ENCODE peak calls at places on chromosomes 3 and 15, in ten cellular contexts. W, S, U, V, F, A, R, Q, J and N are unnamed samples.

GRCh38 chr3:127185268-127185667 is 7.7 kb upstream of the PRR23E start:
- DNase-seq in W (no peak), S (no peak), U (no peak), V (no peak), F (no peak), A (no peak), R (no peak), Q (no peak), J (no peak), N (no peak)

GRCh38 chr15:23570466-23570865 is 5.0 kb downstream of the MKRN3 start:
- DNase-seq in W (no peak), S (no peak), U (no peak), V (no peak), F (no peak), A (no peak), R (no peak), Q (no peak), J (no peak), N (no peak)

GRCh38 chr3:128383316-128384235 is 83.1 kb downstream of the DNAJB8 start:
- DNase-seq in W (no peak), S (no peak), U (no peak), V (peak; percentile 88), F (no peak), A (peak; percentile 72), R (peak; percentile 57), Q (peak; percentile 86), J (no peak), N (no peak)

GRCh38 chr3:124292329-124292728 is 300.4 kb upstream of the ROPN1 start:
- DNase-seq in W (no peak), S (no peak), U (no peak), V (no peak), F (no peak), A (no peak), R (no peak), Q (no peak), J (no peak), N (no peak)

GRCh38 chr3:190001426-190001825 is 119.3 kb downstream of the P3H2 start:
- DNase-seq in W (no peak), S (no peak), U (no peak), V (no peak), F (no peak), A (no peak), R (peak; percentile 51), Q (no peak), J (no peak), N (no peak)

GRCh38 chr3:31858439-31858838 is 122.6 kb downstream of the OSBPL10 start:
- DNase-seq in W (no peak), S (no peak), U (peak; percentile 39), V (no peak), F (no peak), A (no peak), R (no peak), Q (no peak), J (no peak), N (no peak)

GRCh38 chr3:194141415-194142155 is 5.6 kb downstream of the HES1 start:
- DNase-seq in W (no peak), S (peak; percentile 68), U (peak; percentile 75), V (peak; percentile 97), F (peak; percentile 87), A (peak; percentile 96), R (peak; percentile 93), Q (peak; percentile 95), J (peak; percentile 84), N (no peak)

GRCh38 chr3:186842426-186843038 is at the start of gene ADIPOQ:
- DNase-seq in W (no peak), S (no peak), U (no peak), V (no peak), F (no peak), A (no peak), R (no peak), Q (no peak), J (no peak), N (no peak)

GRCh38 chr15:74044267-74045110 is 37.9 kb downstream of the GOLGA6A start:
- DNase-seq in W (no peak), S (no peak), U (no peak), V (no peak), F (no peak), A (no peak), R (no peak), Q (no peak), J (no peak), N (peak; percentile 8)

GRCh38 chr15:42053010-42053409 is 32.2 kb upstream of the PLA2G4E start:
- DNase-seq in W (no peak), S (no peak), U (no peak), V (no peak), F (no peak), A (no peak), R (no peak), Q (no peak), J (no peak), N (no peak)

GRCh38 chr3:59866076-59866475 is 816.3 kb upstream of the CFAP20DC start:
- DNase-seq in W (no peak), S (no peak), U (no peak), V (no peak), F (no peak), A (no peak), R (no peak), Q (no peak), J (no peak), N (no peak)

DNA sequence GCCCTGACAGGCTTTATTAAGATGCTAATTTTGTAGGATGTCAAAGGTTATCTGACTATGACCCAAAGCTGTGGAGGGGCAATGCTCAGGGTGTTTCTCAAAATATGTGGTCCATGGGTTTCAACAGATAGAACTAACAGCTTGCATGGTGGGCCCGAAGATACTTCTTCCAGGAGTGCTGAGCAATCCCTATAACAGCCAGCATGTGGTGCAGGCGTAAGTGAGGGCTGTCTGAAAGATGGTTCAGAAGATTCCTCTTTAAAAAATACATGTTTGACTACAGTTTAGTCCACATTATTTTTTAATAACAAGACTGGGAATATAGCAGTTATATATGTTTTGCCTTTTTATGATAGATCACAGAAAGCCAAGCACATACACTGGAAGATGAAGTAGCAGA is 7.6 kb downstream of the SCG3 start:
- DNase-seq in W (no peak), S (no peak), U (no peak), V (no peak), F (no peak), A (peak; percentile 9), R (no peak), Q (no peak), J (no peak), N (no peak)
- TF ChIP-seq CTCF in W (peak; percentile 13), S (peak; percentile 17), U (no peak), V (peak; percentile 9), F (no peak), A (peak; percentile 41), R (no peak), Q (no peak), J (no peak), N (no peak)

GRCh38 chr3:28241221-28242160 is at the start of gene CMC1:
- DNase-seq in W (peak; percentile 72), S (peak; percentile 90), U (peak; percentile 85), V (peak; percentile 99), F (peak; percentile 99), A (peak; percentile 94), R (peak; percentile 98), Q (peak; percentile 99), J (peak; percentile 96), N (peak; percentile 86)
- TF ChIP-seq CTCF in W (no peak), S (no peak), U (no peak), V (no peak), F (no peak), A (no peak), R (no peak), Q (no peak), J (no peak), N (no peak)

GRCh38 chr3:159782724-159783421 is 205.8 kb upstream of the IL12A start:
- DNase-seq in W (no peak), S (no peak), U (no peak), V (no peak), F (no peak), A (no peak), R (no peak), Q (no peak), J (no peak), N (no peak)

GRCh38 chr3:159783780-159784747 is 204.6 kb upstream of the IL12A start:
- DNase-seq in W (no peak), S (no peak), U (no peak), V (no peak), F (no peak), A (no peak), R (no peak), Q (no peak), J (no peak), N (no peak)

GRCh38 chr3:159785276-159785675 is 203.4 kb upstream of the IL12A start:
- DNase-seq in W (no peak), S (no peak), U (no peak), V (no peak), F (no peak), A (peak; percentile 83), R (no peak), Q (no peak), J (no peak), N (no peak)

GRCh38 chr3:159779883-159780282 is 208.8 kb upstream of the IL12A start:
- DNase-seq in W (no peak), S (no peak), U (no peak), V (no peak), F (no peak), A (no peak), R (no peak), Q (no peak), J (no peak), N (no peak)

GRCh38 chr3:159781867-159782266 is 206.8 kb upstream of the IL12A start:
- DNase-seq in W (no peak), S (no peak), U (no peak), V (no peak), F (no peak), A (no peak), R (no peak), Q (no peak), J (no peak), N (no peak)
- TF ChIP-seq CTCF in W (no peak), S (no peak), U (no peak), V (peak; percentile 11), F (no peak), A (no peak), R (no peak), Q (no peak), J (no peak), N (no peak)

GRCh38 chr15:35208353-35208752 is 123.3 kb upstream of the NANOGP8 start:
- DNase-seq in W (no peak), S (no peak), U (no peak), V (no peak), F (no peak), A (no peak), R (no peak), Q (no peak), J (no peak), N (no peak)

GRCh38 chr15:35210370-35210769 is 125.3 kb upstream of the NANOGP8 start:
- DNase-seq in W (no peak), S (no peak), U (no peak), V (no peak), F (no peak), A (no peak), R (no peak), Q (no peak), J (no peak), N (no peak)

GRCh38 chr15:35209838-35210237 is 124.7 kb upstream of the NANOGP8 start:
- DNase-seq in W (no peak), S (no peak), U (no peak), V (no peak), F (no peak), A (no peak), R (no peak), Q (no peak), J (no peak), N (no peak)

GRCh38 chr15:35211240-35211952 is 126.3 kb upstream of the NANOGP8 start:
- DNase-seq in W (no peak), S (no peak), U (no peak), V (no peak), F (no peak), A (no peak), R (no peak), Q (no peak), J (no peak), N (no peak)

GRCh38 chr15:35206060-35206675 is 121.1 kb upstream of the NANOGP8 start:
- DNase-seq in W (no peak), S (no peak), U (no peak), V (no peak), F (no peak), A (peak; percentile 5), R (peak; percentile 43), Q (no peak), J (peak; percentile 6), N (no peak)
- TF ChIP-seq CTCF in W (no peak), S (peak; percentile 4), U (peak; percentile 14), V (peak; percentile 25), F (peak; percentile 67), A (peak; percentile 55), R (peak; percentile 61), Q (no peak), J (peak; percentile 77), N (peak; percentile 38)